ENCODE peak calls at places on chromosome 3, in five cellular contexts. X, B, W, G and M are unnamed samples.

GRCh38 chr3:193944161-193944884 is 191.6 kb upstream of the HES1 start:
- DNase-seq in X (no peak), W (no peak), B (no peak), G (no peak), M (no peak)

GRCh38 chr3:159832024-159832423 is 156.6 kb upstream of the IL12A start:
- DNase-seq in W (no peak), G (no peak), B (no peak), X (no peak), M (no peak)

GRCh38 chr3:56926513-56927282 is 124.9 kb upstream of the ARHGEF3 start:
- DNase-seq in B (no peak), W (no peak), G (no peak), X (peak; percentile 18), M (no peak)

GRCh38 chr3:85821130-85821756 is 862.5 kb downstream of the CADM2 start:
- DNase-seq in G (no peak), X (peak; percentile 21), W (no peak), B (no peak), M (no peak)

GRCh38 chr3:132237652-132238032 is 79.6 kb upstream of the ACP3 start:
- DNase-seq in W (no peak), X (no peak), G (no peak), B (no peak), M (no peak)

GRCh38 chr3:53180305-53181023 is 19.5 kb downstream of the PRKCD start:
- DNase-seq in X (no peak), G (no peak), W (no peak), B (no peak), M (no peak)

GRCh38 chr3:133872161-133872560 is 23.5 kb downstream of the RAB6B start:
- DNase-seq in W (no peak), B (no peak), X (no peak), G (no peak), M (no peak)

GRCh38 chr3:64108281-64108680 is 85.0 kb upstream of the PSMD6 start:
- DNase-seq in X (no peak), W (no peak), G (no peak), B (no peak), M (no peak)

GRCh38 chr3:61858054-61858453 is 296.7 kb downstream of the PTPRG start:
- DNase-seq in G (no peak), W (no peak), X (peak; percentile 69), B (no peak), M (no peak)

GRCh38 chr3:120823156-120823555 is 80.6 kb downstream of the GTF2E1 start:
- DNase-seq in X (no peak), B (no peak), W (no peak), G (no peak), M (no peak)

GRCh38 chr3:124147429-124147828 is 155.5 kb upstream of the ROPN1 start:
- DNase-seq in B (no peak), W (no peak), G (no peak), X (no peak), M (no peak)
- H3K27me3 ChIP-seq in B (no peaks in the 10 kb centered on the region), W (no peaks in the 10 kb centered on the region), G (no peaks in the 10 kb centered on the region), X (no peaks in the 10 kb centered on the region), M (no peaks in the 10 kb centered on the region)

GRCh38 chr3:83248454-83248853 is 1487.0 kb upstream of the GBE1 start:
- DNase-seq in X (no peak), B (no peak), W (no peak), G (no peak), M (no peak)

DNA sequence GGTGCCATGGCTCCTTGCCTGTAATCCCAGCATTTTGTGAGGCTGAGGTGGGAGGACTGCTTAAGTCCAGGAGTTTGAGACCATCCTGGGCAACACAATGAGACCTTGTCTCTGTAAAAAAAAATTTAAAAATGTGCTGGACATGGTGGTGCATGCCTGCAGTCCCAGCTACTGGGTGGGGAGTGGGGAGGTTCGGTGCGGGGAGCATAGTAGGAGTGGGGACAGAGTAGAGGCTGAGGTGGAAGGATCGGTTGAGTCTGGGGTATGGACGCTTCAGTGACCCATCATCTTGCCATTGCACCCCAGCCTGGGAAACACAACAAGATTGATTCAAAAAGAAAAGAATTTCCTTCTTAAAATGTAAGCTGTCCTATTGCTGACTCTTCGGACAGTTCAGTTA is 1490.0 kb upstream of the GBE1 start:
- DNase-seq in G (no peak), X (no peak), B (no peak), W (no peak), M (no peak)
- H3K9me3 ChIP-seq in G (no peaks in the 10 kb centered on the region), X (no peaks in the 10 kb centered on the region), B (no peaks in the 10 kb centered on the region), W (no peaks in the 10 kb centered on the region), M (no peaks in the 10 kb centered on the region)

GRCh38 chr3:115788921-115789470 is 165.7 kb downstream of the GAP43 start:
- DNase-seq in X (peak; percentile 73), W (no peak), G (no peak), B (no peak), M (no peak)
- H3K4me1 ChIP-seq in X (peaks cover 16% of the 10 kb centered on the region), W (peaks cover 11% of the 10 kb centered on the region), G (no peaks in the 10 kb centered on the region), B (no peaks in the 10 kb centered on the region), M (peaks cover 9% of the 10 kb centered on the region)

DNA sequence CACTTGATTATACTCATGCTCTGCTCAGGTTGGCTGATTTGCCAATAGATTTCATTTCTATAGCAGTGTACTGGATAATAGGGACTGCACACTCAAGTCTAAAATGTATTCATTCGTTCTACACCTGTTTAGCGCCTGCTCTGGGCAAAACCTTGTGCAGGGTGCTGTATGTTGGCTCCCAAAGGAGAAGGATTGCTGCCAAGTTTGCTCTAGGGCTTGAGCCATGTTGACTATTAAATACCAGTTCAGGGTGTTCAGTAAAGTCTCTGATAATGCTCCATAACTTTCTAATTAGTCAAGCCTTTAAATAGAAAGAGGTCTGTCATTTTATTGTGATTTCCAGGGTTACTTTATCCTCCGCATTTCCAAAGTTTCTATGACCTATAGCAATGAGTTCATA is 470.2 kb downstream of the MAGI1 start:
- DNase-seq in X (no peak), G (no peak), W (no peak), B (no peak), M (no peak)
- H3K27me3 ChIP-seq in X (no peaks in the 10 kb centered on the region), G (no peaks in the 10 kb centered on the region), W (no peaks in the 10 kb centered on the region), B (no peaks in the 10 kb centered on the region), M (no peaks in the 10 kb centered on the region)